ENCODE peak calls at places on chromosome 5, in eight cellular contexts. D, Z, A, Y, U, S, I and R are unnamed samples.
A peak's percentile ranks its signal among the peaks of the same experiment; 100 is the strongest.

GRCh38 chr5:128857061-128857677 is 108.1 kb upstream of the SLC27A6 start:
- DNase-seq in D (no peak), Z (no peak), A (peak; percentile 7), Y (no peak), U (no peak), S (no peak), I (no peak), R (no peak)

GRCh38 chr5:159905496-159905895 is 10.8 kb upstream of the ADRA1B start:
- DNase-seq in D (no peak), Z (no peak), A (no peak), Y (no peak), U (peak; percentile 97), S (no peak), I (no peak), R (no peak)

GRCh38 chr5:52867809-52868208 is 80.1 kb downstream of the ITGA1 start:
- DNase-seq in D (no peak), Z (no peak), A (no peak), Y (peak; percentile 41), U (no peak), S (no peak), I (no peak), R (no peak)

GRCh38 chr5:123089572-123089970 is 530 bp downstream of the PRDM6 start:
- DNase-seq in D (no peak), Z (peak; percentile 51), A (peak; percentile 55), Y (peak; percentile 67), U (no peak), S (no peak), I (peak; percentile 52), R (no peak)

GRCh38 chr5:135560858-135561257 is 17.9 kb downstream of the CXCL14 start:
- DNase-seq in D (peak; percentile 10), Z (peak; percentile 79), A (peak; percentile 67), Y (peak; percentile 83), U (peak; percentile 91), S (peak; percentile 83), I (peak; percentile 86), R (peak; percentile 91)

GRCh38 chr5:58107704-58108103 is 352.2 kb downstream of the PLK2 start:
- DNase-seq in D (no peak), Z (peak; percentile 15), A (peak; percentile 10), Y (peak; percentile 11), U (no peak), S (no peak), I (no peak), R (no peak)

GRCh38 chr5:105953616-105954015 is 1717.1 kb downstream of the EFNA5 start:
- DNase-seq in D (no peak), Z (no peak), A (no peak), Y (no peak), U (no peak), S (no peak), I (no peak), R (no peak)

GRCh38 chr5:137758719-137759312 is 4.7 kb upstream of the HNRNPA0 start:
- DNase-seq in D (no peak), Z (no peak), A (no peak), Y (no peak), U (no peak), S (no peak), I (no peak), R (no peak)